ENCODE peak calls at places on chromosomes 12 and 14, in five cellular contexts. R is Peyer's patch, N is activated T-cell treated with anti-CD3 and anti-CD28 coated beads for 24 hours, Q is anterior cingulate cortex, J is left colon. C is an unnamed sample.

GRCh38 chr14:32967421-32967820 is 28.7 kb downstream of the NPAS3 start:
- DNase-seq in R (no peak), N (no peak), Q (no peak), J (no peak), C (no peak)

GRCh38 chr14:23910081-23910875 is 43.3 kb upstream of the DHRS4 start:
- DNase-seq in R (peak; percentile 68), N (no peak), Q (no peak), J (peak; percentile 62), C (no peak)

GRCh38 chr12:54287316-54288157 is 7.0 kb downstream of the HNRNPA1 start:
- DNase-seq in R (no peak), N (no peak), Q (no peak), J (no peak), C (no peak)

GRCh38 chr12:72570601-72571000 is 298.4 kb downstream of the TRHDE start:
- DNase-seq in R (no peak), N (no peak), Q (no peak), J (peak; percentile 7), C (no peak)

GRCh38 chr12:3771853-3772252 is 18.9 kb upstream of the CRACR2A start:
- DNase-seq in R (no peak), N (no peak), Q (no peak), J (no peak), C (no peak)

GRCh38 chr14:80049055-80049454 is 162.2 kb downstream of the DIO2 start:
- DNase-seq in R (no peak), N (no peak), Q (no peak), J (no peak), C (no peak)

GRCh38 chr14:61498811-61499210 is 177.4 kb downstream of the PRKCH start:
- DNase-seq in R (no peak), N (no peak), Q (no peak), J (no peak), C (no peak)

GRCh38 chr12:110339184-110339952 is 58.3 kb downstream of the ATP2A2 start:
- DNase-seq in R (peak; percentile 30), N (no peak), Q (no peak), J (no peak), C (no peak)

GRCh38 chr14:80606347-80606772 is 335.2 kb downstream of the CEP128 start:
- DNase-seq in R (no peak), N (no peak), Q (no peak), J (no peak), C (no peak)

GRCh38 chr12:55931780-55932545 is 1.0 kb downstream of the DGKA start:
- DNase-seq in R (peak; percentile 84), N (no peak), Q (peak; percentile 27), J (peak; percentile 77), C (peak; percentile 62)

GRCh38 chr12:38124247-38125012 is 192.1 kb upstream of the ALG10B start:
- DNase-seq in R (no peak), N (no peak), Q (no peak), J (no peak), C (no peak)

C was measured in activated CD8-positive, alpha-beta memory T cell treated with anti-CD3 and anti-CD28 coated beads, Interleukin-2, amount 10 ng/mL, durations not matched to agents 7 days and 5 days.